ENCODE peak calls at places on chromosomes 7 and 10, in eight cellular contexts. J, T, F, Q, A, I, G and V are unnamed samples.

GRCh38 chr7:81414411-81414810 is 355.4 kb downstream of the HGF start:
- DNase-seq in J (no peak), I (no peak), T (no peak), F (peak), G (no peak), A (no peak), Q (no peak), V (no peak)

GRCh38 chr7:37942934-37943610 is 22.6 kb downstream of the EPDR1 start:
- DNase-seq in G (no peak), Q (no peak), J (no peak), A (no peak), F (peak), T (peak), I (peak), V (no peak)

GRCh38 chr10:5581670-5582566 is 57.2 kb downstream of the CALML3 start:
- DNase-seq in F (no peak), J (no peak), G (peak), T (no peak), I (no peak), A (no peak), Q (no peak), V (no peak)

GRCh38 chr7:36999851-37000480 is 275.7 kb upstream of the AOAH start:
- DNase-seq in G (no peak), A (no peak), F (no peak), J (no peak), Q (no peak), T (no peak), I (peak), V (no peak)

GRCh38 chr10:85535926-85536325 is 830.7 kb downstream of the GRID1 start:
- DNase-seq in J (no peak), T (no peak), I (no peak), A (no peak), Q (no peak), F (no peak), G (no peak), V (no peak)

GRCh38 chr7:67843615-67844014 is 847.0 kb downstream of the TYW1 start:
- DNase-seq in Q (no peak), F (no peak), T (no peak), G (no peak), A (no peak), I (no peak), J (no peak), V (no peak)

GRCh38 chr7:91379246-91379645 is 115.0 kb downstream of the FZD1 start:
- DNase-seq in F (no peak), G (no peak), J (no peak), Q (no peak), A (no peak), I (no peak), T (no peak), V (no peak)

GRCh38 chr7:31336202-31337035 is 4.1 kb downstream of the NEUROD6 start:
- DNase-seq in I (no peak), F (no peak), T (no peak), G (no peak), Q (no peak), J (no peak), A (no peak), V (no peak)

GRCh38 chr7:128948312-128948973 is 10.7 kb downstream of the IRF5 start:
- DNase-seq in A (no peak), I (peak), J (no peak), F (no peak), T (no peak), G (no peak), Q (no peak), V (no peak)

GRCh38 chr7:30321992-30322637 is 37.7 kb downstream of the ZNRF2 start:
- DNase-seq in G (no peak), A (no peak), F (no peak), J (no peak), I (peak), Q (no peak), T (peak), V (no peak)

GRCh38 chr10:21959998-21960397 is 43.5 kb downstream of the DNAJC1 start:
- DNase-seq in I (no peak), G (no peak), T (no peak), F (no peak), A (no peak), J (no peak), Q (no peak), V (no peak)

GRCh38 chr10:15325243-15326002 is 45.7 kb downstream of the FAM171A1 start:
- DNase-seq in A (no peak), Q (no peak), F (peak), G (no peak), J (no peak), I (peak), T (peak), V (no peak)

GRCh38 chr7:102288285-102288930 is 1.7 kb downstream of the SH2B2 start:
- DNase-seq in T (no peak), Q (no peak), J (no peak), A (no peak), I (no peak), F (no peak), G (no peak), V (no peak)

GRCh38 chr7:106022193-106022821 is 59.2 kb downstream of the CDHR3 start:
- DNase-seq in Q (no peak), T (no peak), J (peak), F (no peak), I (no peak), A (no peak), G (peak), V (no peak)

GRCh38 chr7:4825081-4825480 is 36.7 kb downstream of the PAPOLB start:
- DNase-seq in G (no peak), F (no peak), A (no peak), I (no peak), T (no peak), Q (no peak), J (no peak), V (no peak)

GRCh38 chr7:29017666-29018065 is 59.5 kb upstream of the TRIL start:
- DNase-seq in T (no peak), J (no peak), G (no peak), A (no peak), I (peak), Q (no peak), F (no peak), V (no peak)
- TF ChIP-seq CTCF in T (no peak), J (no peak), G (no peak), A (no peak), I (no peak), Q (no peak), F (no peak), V (no peak)

GRCh38 chr7:146781352-146782116 is 664.9 kb downstream of the CNTNAP2 start:
- DNase-seq in I (peak), G (no peak), Q (no peak), F (no peak), J (no peak), A (no peak), T (no peak), V (no peak)
- TF ChIP-seq CTCF in I (no peak), G (no peak), Q (no peak), F (no peak), J (no peak), A (no peak), T (no peak), V (no peak)

DNA sequence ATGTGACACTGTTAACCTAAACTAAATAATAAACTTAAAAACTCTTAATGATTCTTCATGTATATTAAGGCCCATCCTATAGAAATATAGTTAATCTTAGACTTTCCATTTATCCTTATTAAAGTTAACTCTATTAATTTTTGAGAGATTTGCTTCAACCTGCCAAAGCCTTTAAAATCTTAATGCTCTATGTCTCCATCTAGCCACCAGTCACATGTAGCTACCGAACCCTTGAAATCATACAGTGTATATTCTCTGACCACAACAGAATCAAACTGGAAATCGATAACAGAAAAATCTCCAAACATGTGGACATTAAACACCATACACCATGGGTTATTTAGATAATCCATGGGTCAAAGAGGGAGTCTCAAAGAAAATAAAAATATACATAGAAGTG is 51.9 kb downstream of the ASZ1 start:
- DNase-seq in F (no peak), Q (no peak), T (no peak), A (no peak), J (no peak), G (no peak), I (peak), V (no peak)
- TF ChIP-seq CTCF in F (no peak), Q (no peak), T (no peak), A (peak), J (no peak), G (no peak), I (peak), V (no peak)

GRCh38 chr10:101353692-101354583 is at the start of gene BTRC:
- DNase-seq in T (peak), Q (peak), F (peak), A (peak), G (peak), J (peak), I (peak), V (peak)

GRCh38 chr10:101351477-101351876 is 2.5 kb upstream of the BTRC start:
- DNase-seq in A (no peak), J (no peak), Q (no peak), F (no peak), T (no peak), I (no peak), G (no peak), V (no peak)

GRCh38 chr10:101355307-101355706 is 1.3 kb downstream of the BTRC start:
- DNase-seq in A (no peak), F (no peak), I (no peak), G (no peak), T (no peak), Q (no peak), J (no peak), V (no peak)

GRCh38 chr10:101356132-101356531 is 2.2 kb downstream of the BTRC start:
- DNase-seq in A (no peak), T (no peak), I (no peak), G (no peak), Q (no peak), F (no peak), J (no peak), V (no peak)

GRCh38 chr10:101354584-101355070 is 662 bp downstream of the BTRC start:
- DNase-seq in A (no peak), J (no peak), G (peak), T (no peak), Q (no peak), F (no peak), I (peak), V (no peak)
- TF ChIP-seq CTCF in A (no peak), J (no peak), G (no peak), T (no peak), Q (no peak), F (no peak), I (no peak), V (no peak)

GRCh38 chr7:159027091-159027802 is 117.4 kb downstream of the VIPR2 start:
- DNase-seq in I (no peak), F (peak), Q (no peak), A (no peak), J (no peak), G (no peak), T (no peak), V (no peak)
- TF ChIP-seq CTCF in I (no peak), F (no peak), Q (no peak), A (no peak), J (no peak), G (no peak), T (peak), V (no peak)